ENCODE peak calls at places on chromosome X, in eight cellular contexts. Q, A, J, Z, M, X, O and I are unnamed samples.

GRCh38 chrX:38868941-38869378 is 67.7 kb downstream of the MID1IP1 start:
- DNase-seq in Q (peak), A (no peak), J (no peak), Z (no peak), M (no peak), X (no peak), O (no peak), I (peak)

GRCh38 chrX:57821703-57822375 is 88.4 kb downstream of the ZXDA start:
- DNase-seq in Q (peak), A (peak), J (peak), Z (peak), M (no peak), X (peak), O (peak), I (peak)

GRCh38 chrX:35392232-35392631 is 405.9 kb upstream of the MAGEB16 start:
- DNase-seq in Q (no peak), A (no peak), J (no peak), Z (no peak), M (no peak), X (no peak), O (no peak), I (no peak)

GRCh38 chrX:103330601-103331397 is 760 bp downstream of the TCEAL7 start:
- DNase-seq in Q (peak), A (no peak), J (peak), Z (no peak), M (no peak), X (peak), O (no peak), I (no peak)

GRCh38 chrX:2559124-2559523 is 58.3 kb upstream of the DHRSX start:
- DNase-seq in Q (no peak), A (no peak), J (no peak), Z (no peak), M (no peak), X (no peak), O (no peak), I (no peak)

GRCh38 chrX:20913760-20914159 is 460.5 kb upstream of the CNKSR2 start:
- DNase-seq in Q (no peak), A (no peak), J (peak), Z (no peak), M (no peak), X (no peak), O (no peak), I (no peak)

GRCh38 chrX:84170931-84171330 is 17.1 kb downstream of the RPS6KA6 start:
- DNase-seq in Q (peak), A (no peak), J (no peak), Z (no peak), M (no peak), X (no peak), O (no peak), I (no peak)

GRCh38 chrX:129472116-129472515 is 51.2 kb downstream of the SMARCA1 start:
- DNase-seq in Q (peak), A (no peak), J (no peak), Z (no peak), M (no peak), X (no peak), O (no peak), I (peak)

GRCh38 chrX:22164770-22165388 is 107.8 kb upstream of the CBLL2 start:
- DNase-seq in Q (peak), A (no peak), J (no peak), Z (no peak), M (no peak), X (no peak), O (no peak), I (no peak)

GRCh38 chrX:9899640-9900075 is 67.5 kb upstream of the CLDN34 start:
- DNase-seq in Q (peak), A (no peak), J (no peak), Z (no peak), M (no peak), X (no peak), O (no peak), I (no peak)

GRCh38 chrX:11757729-11758399 is at the start of gene MSL3:
- DNase-seq in Q (peak), A (peak), J (peak), Z (peak), M (peak), X (peak), O (peak), I (no peak)

GRCh38 chrX:87272491-87272890 is 245.1 kb upstream of the KLHL4 start:
- DNase-seq in Q (no peak), A (no peak), J (no peak), Z (no peak), M (no peak), X (no peak), O (no peak), I (no peak)

GRCh38 chrX:119008122-119008744 is 33.8 kb downstream of the LONRF3 start:
- DNase-seq in Q (peak), A (peak), J (peak), Z (no peak), M (no peak), X (no peak), O (peak), I (no peak)

GRCh38 chrX:22664826-22665225 is 334.9 kb upstream of the DDX53 start:
- DNase-seq in Q (no peak), A (no peak), J (no peak), Z (no peak), M (no peak), X (no peak), O (no peak), I (no peak)

GRCh38 chrX:129359269-129359668 is 164.0 kb downstream of the SMARCA1 start:
- DNase-seq in Q (peak), A (no peak), J (no peak), Z (no peak), M (no peak), X (no peak), O (no peak), I (peak)

GRCh38 chrX:135086197-135086854 is 34.0 kb downstream of the ETDB start:
- DNase-seq in Q (peak), A (no peak), J (peak), Z (peak), M (no peak), X (no peak), O (peak), I (peak)

GRCh38 chrX:110847334-110847733 is 51.7 kb upstream of the CHRDL1 start:
- DNase-seq in Q (peak), A (no peak), J (peak), Z (peak), M (no peak), X (no peak), O (no peak), I (peak)

GRCh38 chrX:55451125-55451524 is 802 bp upstream of the MAGEH1 start:
- DNase-seq in Q (no peak), A (no peak), J (no peak), Z (no peak), M (no peak), X (no peak), O (no peak), I (no peak)

GRCh38 chrX:21961142-21961541 is 20.6 kb downstream of the SMS start:
- DNase-seq in Q (no peak), A (no peak), J (peak), Z (no peak), M (no peak), X (no peak), O (no peak), I (no peak)

GRCh38 chrX:15674514-15674898 is 9.9 kb upstream of the CLTRN start:
- DNase-seq in Q (peak), A (peak), J (no peak), Z (peak), M (peak), X (peak), O (peak), I (peak)

GRCh38 chrX:49308604-49309269 is 5.3 kb downstream of the GAGE10 start:
- DNase-seq in Q (no peak), A (no peak), J (no peak), Z (peak), M (no peak), X (no peak), O (no peak), I (no peak)

GRCh38 chrX:96432647-96433046 is 252.0 kb upstream of the DIAPH2 start:
- DNase-seq in Q (no peak), A (no peak), J (no peak), Z (no peak), M (no peak), X (no peak), O (no peak), I (no peak)

GRCh38 chrX:48961585-48962091 is 4.2 kb upstream of the OTUD5 start:
- DNase-seq in Q (peak), A (no peak), J (no peak), Z (no peak), M (no peak), X (no peak), O (peak), I (no peak)

GRCh38 chrX:136910565-136911040 is 30.1 kb upstream of the RBMX start:
- DNase-seq in Q (peak), A (no peak), J (no peak), Z (no peak), M (no peak), X (no peak), O (no peak), I (no peak)

GRCh38 chrX:46059316-46059715 is 485.9 kb downstream of the ZNF674 start:
- DNase-seq in Q (no peak), A (no peak), J (no peak), Z (no peak), M (no peak), X (no peak), O (no peak), I (no peak)

GRCh38 chrX:130171446-130172126 is at the start of gene RAB33A:
- DNase-seq in Q (no peak), A (peak), J (peak), Z (no peak), M (no peak), X (peak), O (peak), I (no peak)

GRCh38 chrX:71163010-71163409 is 18.4 kb downstream of the NLGN3 start:
- DNase-seq in Q (no peak), A (no peak), J (peak), Z (no peak), M (no peak), X (no peak), O (no peak), I (no peak)

GRCh38 chrX:98141466-98141865 is 1257.8 kb downstream of the RPA4 start:
- DNase-seq in Q (no peak), A (no peak), J (no peak), Z (no peak), M (no peak), X (no peak), O (no peak), I (no peak)

GRCh38 chrX:136452614-136453013 is 35.1 kb upstream of the BRS3 start:
- DNase-seq in Q (no peak), A (no peak), J (no peak), Z (no peak), M (no peak), X (no peak), O (no peak), I (no peak)

GRCh38 chrX:53440631-53441517 is 6.7 kb upstream of the HSD17B10 start:
- DNase-seq in Q (peak), A (no peak), J (peak), Z (peak), M (peak), X (peak), O (peak), I (no peak)

GRCh38 chrX:111360839-111361238 is 51.2 kb downstream of the DCX start:
- DNase-seq in Q (no peak), A (no peak), J (peak), Z (no peak), M (no peak), X (no peak), O (no peak), I (no peak)

GRCh38 chrX:149472620-149473019 is 32.5 kb downstream of the IDS start:
- DNase-seq in Q (no peak), A (no peak), J (no peak), Z (no peak), M (no peak), X (no peak), O (no peak), I (no peak)

GRCh38 chrX:54891573-54891972 is 29.1 kb upstream of the TRO start:
- DNase-seq in Q (peak), A (peak), J (peak), Z (peak), M (no peak), X (no peak), O (peak), I (no peak)

GRCh38 chrX:53716328-53717088 is 30.0 kb upstream of the HUWE1 start:
- DNase-seq in Q (peak), A (no peak), J (no peak), Z (no peak), M (no peak), X (no peak), O (peak), I (peak)

GRCh38 chrX:54695816-54696487 is 102.1 kb downstream of the ITIH6 start:
- DNase-seq in Q (no peak), A (no peak), J (no peak), Z (no peak), M (no peak), X (no peak), O (no peak), I (no peak)

DNA sequence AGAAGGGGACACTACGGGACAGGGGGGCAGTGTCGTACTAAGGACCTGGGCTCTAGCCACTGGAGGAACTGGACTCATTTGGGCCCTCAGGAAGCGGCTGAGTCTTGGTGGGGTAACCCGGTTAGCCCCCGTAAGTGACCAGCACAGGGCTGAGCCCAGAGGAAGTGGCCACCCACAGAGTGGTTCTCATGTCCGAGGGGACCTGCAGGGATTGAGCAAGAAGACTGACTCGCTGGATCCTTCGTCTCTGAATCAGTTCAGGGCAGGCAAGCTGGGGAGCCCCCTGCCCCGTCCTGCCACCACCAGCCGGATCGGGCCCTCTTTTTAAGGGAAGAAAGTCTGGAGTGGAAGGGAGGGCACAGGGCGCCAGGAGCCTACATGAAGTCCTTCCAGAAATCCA is 719 bp upstream of the BGN start:
- DNase-seq in Q (peak), A (no peak), J (no peak), Z (no peak), M (no peak), X (no peak), O (no peak), I (no peak)
- H3K27ac ChIP-seq in Q (peak), A (no peak), J (no peak), Z (peak), M (no peak), X (no peak), O (peak), I (no peak)

DNA sequence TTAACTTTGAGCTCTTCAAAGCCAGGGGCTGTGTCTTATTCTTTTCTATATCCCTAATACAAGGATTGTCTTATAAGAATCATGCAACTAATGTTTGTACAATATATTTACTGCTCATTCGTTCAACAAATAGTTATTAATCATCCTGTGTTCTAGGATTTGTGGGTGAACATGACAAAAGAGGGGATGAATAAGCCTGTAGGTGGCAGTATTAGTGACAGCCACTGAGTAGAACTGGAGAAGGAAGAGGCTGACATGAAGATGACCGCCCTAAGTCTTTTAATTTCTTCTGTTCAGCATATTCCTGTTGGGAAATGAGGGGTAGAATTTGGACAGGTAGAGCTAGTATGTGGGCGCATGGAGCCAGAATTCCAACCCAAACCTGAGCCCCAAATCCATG is 11.9 kb upstream of the LINC00632 start:
- DNase-seq in Q (no peak), A (no peak), J (no peak), Z (no peak), M (no peak), X (no peak), O (no peak), I (no peak)
- TF ChIP-seq CTCF in Q (no peak), A (no peak), J (peak), Z (no peak), M (no peak), X (no peak), O (no peak), I (no peak)

DNA sequence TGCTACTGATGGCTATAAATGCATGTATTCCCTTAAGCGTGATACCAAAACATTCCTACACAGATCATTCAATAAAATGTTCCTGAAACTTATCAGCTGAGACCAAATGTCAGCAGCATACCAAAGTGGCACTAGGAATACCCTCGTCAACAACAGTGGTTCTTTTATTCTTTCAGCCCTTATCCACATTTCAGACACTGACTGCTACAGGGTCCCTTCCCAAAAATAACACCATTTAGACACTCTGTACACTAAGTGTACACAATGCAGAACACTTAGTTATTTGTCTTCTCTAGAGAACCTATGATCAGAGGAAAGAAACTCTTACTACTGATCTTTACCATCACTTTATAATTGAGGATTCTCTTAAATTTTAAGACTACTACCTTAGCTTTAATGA is 94.1 kb downstream of the ATRX start:
- DNase-seq in Q (no peak), A (no peak), J (no peak), Z (no peak), M (no peak), X (no peak), O (no peak), I (no peak)
- H3K27ac ChIP-seq in Q (no peak), A (no peak), J (no peak), Z (no peak), M (no peak), X (no peak), O (no peak), I (no peak)

GRCh38 chrX:142251202-142251601 is 46.1 kb upstream of the MAGEC2 start:
- DNase-seq in Q (no peak), A (no peak), J (no peak), Z (no peak), M (no peak), X (no peak), O (no peak), I (no peak)

GRCh38 chrX:142251665-142252064 is 46.6 kb upstream of the MAGEC2 start:
- DNase-seq in Q (no peak), A (no peak), J (no peak), Z (no peak), M (no peak), X (no peak), O (no peak), I (no peak)

GRCh38 chrX:142244568-142244967 is 39.5 kb upstream of the MAGEC2 start:
- DNase-seq in Q (no peak), A (no peak), J (no peak), Z (no peak), M (no peak), X (no peak), O (no peak), I (no peak)

GRCh38 chrX:142250502-142250901 is 45.4 kb upstream of the MAGEC2 start:
- DNase-seq in Q (no peak), A (no peak), J (no peak), Z (no peak), M (no peak), X (no peak), O (no peak), I (peak)

DNA sequence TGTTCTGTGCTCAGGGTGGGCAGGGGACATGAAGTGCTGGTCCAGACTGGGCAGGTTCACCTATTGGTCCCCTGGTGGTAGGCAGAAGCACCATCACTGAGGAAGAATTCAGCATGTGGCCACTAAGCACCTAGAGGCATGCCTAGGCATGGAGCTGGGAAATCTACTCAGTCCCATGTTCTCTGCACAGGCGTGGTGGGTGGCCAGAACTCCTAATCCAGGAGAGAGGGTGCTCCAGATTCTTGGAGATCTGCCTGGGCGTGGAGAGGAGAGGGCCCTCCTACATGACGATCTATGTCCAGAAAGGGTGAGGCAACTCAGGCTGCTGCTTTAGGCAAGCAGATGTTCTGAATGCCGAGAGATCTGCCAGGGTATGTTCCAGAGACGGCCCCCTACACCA is 44.6 kb upstream of the MAGEC2 start:
- DNase-seq in Q (no peak), A (no peak), J (no peak), Z (no peak), M (no peak), X (no peak), O (no peak), I (no peak)
- TF ChIP-seq CTCF in Q (no peak), A (no peak), J (peak), Z (no peak), M (no peak), X (no peak), O (no peak), I (no peak)

GRCh38 chrX:68999351-68999750 is 165.9 kb downstream of the PJA1 start:
- DNase-seq in Q (peak), A (no peak), J (peak), Z (no peak), M (no peak), X (no peak), O (no peak), I (peak)
- H3K27ac ChIP-seq in Q (no peak), A (no peak), J (no peak), Z (no peak), M (no peak), X (no peak), O (peak), I (peak)

DNA sequence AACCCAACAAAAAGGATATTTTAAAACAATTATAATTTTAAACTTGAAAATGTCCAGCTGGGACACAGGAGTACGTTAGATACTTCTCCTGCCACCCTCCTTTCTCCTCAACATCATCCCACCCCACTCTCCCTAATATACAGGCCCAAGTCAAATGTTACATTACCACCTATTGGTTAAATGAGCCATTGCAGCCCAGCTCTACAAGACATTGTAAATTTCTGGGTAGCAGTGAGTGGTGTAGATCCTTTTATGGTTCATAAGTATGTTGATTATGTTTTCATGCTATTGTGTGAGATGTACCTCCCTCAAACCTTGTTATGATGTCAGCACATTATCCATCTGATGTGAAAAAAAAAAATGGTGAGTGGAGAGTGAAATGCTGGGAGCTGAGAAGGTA is 187.1 kb upstream of the BCOR start:
- DNase-seq in Q (no peak), A (no peak), J (no peak), Z (no peak), M (no peak), X (no peak), O (no peak), I (no peak)
- TF ChIP-seq CTCF in Q (no peak), A (no peak), J (peak), Z (no peak), M (no peak), X (no peak), O (no peak), I (peak)

GRCh38 chrX:3728454-3728853 is 15.0 kb upstream of the PRKX start:
- DNase-seq in Q (peak), A (no peak), J (no peak), Z (no peak), M (no peak), X (no peak), O (no peak), I (no peak)

GRCh38 chrX:3738489-3738888 is 25.0 kb upstream of the PRKX start:
- DNase-seq in Q (no peak), A (no peak), J (no peak), Z (no peak), M (no peak), X (no peak), O (no peak), I (no peak)

GRCh38 chrX:3733043-3733430 is 19.6 kb upstream of the PRKX start:
- DNase-seq in Q (no peak), A (no peak), J (no peak), Z (no peak), M (no peak), X (no peak), O (no peak), I (no peak)
- H3K27ac ChIP-seq in Q (no peak), A (no peak), J (no peak), Z (no peak), M (no peak), X (no peak), O (no peak), I (no peak)